ENCODE peak calls at places on chromosomes 11 and 22, in seven cellular contexts. U is neural progenitor cell; Z is left ventricle myocardium inferior; M is body of pancreas; C is CD4-positive, alpha-beta memory T cell; H is CD4-positive, CD25-positive, alpha-beta regulatory T cell; X is HCT116. D is an unnamed sample.

GRCh38 chr11:45769960-45770359 is 35.0 kb upstream of the SLC35C1 start:
- DNase-seq in U (no peak), Z (no peak), M (no peak), C (no peak), H (no peak), X (no peak), D (no peak)

GRCh38 chr11:106087815-106088435 is 10.5 kb downstream of the AASDHPPT start:
- DNase-seq in U (peak; percentile 54), Z (peak; percentile 22), M (peak; percentile 80), C (peak; percentile 46), H (peak; percentile 60), X (peak; percentile 33), D (peak; percentile 21)

GRCh38 chr11:95282337-95282751 is 51.3 kb upstream of the SESN3 start:
- DNase-seq in U (peak; percentile 44), Z (no peak), M (no peak), C (no peak), H (no peak), X (no peak), D (no peak)

GRCh38 chr11:117197516-117198456 is 1.4 kb upstream of the TAGLN start:
- DNase-seq in U (peak; percentile 76), Z (peak; percentile 17), M (peak; percentile 49), C (no peak), H (no peak), X (no peak), D (no peak)

GRCh38 chr11:74682731-74683278 is 48.4 kb downstream of the CHRDL2 start:
- DNase-seq in U (no peak), Z (no peak), M (no peak), C (no peak), H (no peak), X (no peak), D (no peak)

GRCh38 chr11:8800498-8801110 is 110.4 kb upstream of the AKIP1 start:
- DNase-seq in U (no peak), Z (no peak), M (no peak), C (no peak), H (no peak), X (no peak), D (no peak)

GRCh38 chr11:22898036-22898435 is 37.8 kb upstream of the CCDC179 start:
- DNase-seq in U (no peak), Z (no peak), M (no peak), C (no peak), H (no peak), X (no peak), D (no peak)

GRCh38 chr11:115896084-115896483 is 391.9 kb upstream of the CADM1 start:
- DNase-seq in U (no peak), Z (no peak), M (no peak), C (no peak), H (no peak), X (no peak), D (no peak)

GRCh38 chr11:112776834-112777793 is 184.1 kb upstream of the NCAM1 start:
- DNase-seq in U (no peak), Z (no peak), M (no peak), C (no peak), H (no peak), X (no peak), D (no peak)

GRCh38 chr22:22196018-22196533 is 48.5 kb upstream of the VPREB1 start:
- DNase-seq in U (no peak), Z (no peak), M (no peak), C (no peak), H (no peak), X (no peak), D (no peak)

GRCh38 chr11:120715239-120715638 is 203.7 kb downstream of the GRIK4 start:
- DNase-seq in U (peak; percentile 37), Z (no peak), M (no peak), C (no peak), H (peak; percentile 9), X (no peak), D (no peak)

GRCh38 chr11:61065955-61066638 is 36.2 kb upstream of the CD5 start:
- DNase-seq in U (no peak), Z (no peak), M (no peak), C (peak; percentile 53), H (peak; percentile 70), X (no peak), D (no peak)

GRCh38 chr11:60951611-60951908 is 416 bp downstream of the SLC15A3 start:
- DNase-seq in U (no peak), Z (no peak), M (no peak), C (no peak), H (no peak), X (no peak), D (no peak)

GRCh38 chr22:41290262-41291221 is 4.6 kb upstream of the RANGAP1 start:
- DNase-seq in U (peak; percentile 52), Z (no peak), M (no peak), C (no peak), H (no peak), X (no peak), D (peak; percentile 87)

GRCh38 chr11:16280256-16280682 is 76.1 kb downstream of the SOX6 start:
- DNase-seq in U (no peak), Z (peak; percentile 42), M (no peak), C (no peak), H (no peak), X (no peak), D (no peak)

GRCh38 chr11:68923614-68924013 is 19.9 kb downstream of the IGHMBP2 start:
- DNase-seq in U (no peak), Z (no peak), M (no peak), C (no peak), H (no peak), X (no peak), D (no peak)

GRCh38 chr11:104830080-104830479 is 68.2 kb downstream of the CASP12 start:
- DNase-seq in U (no peak), Z (no peak), M (no peak), C (no peak), H (no peak), X (peak; percentile 1), D (peak; percentile 4)

GRCh38 chr11:45023065-45023365 is 72.3 kb upstream of the TP53I11 start:
- DNase-seq in U (no peak), Z (no peak), M (no peak), C (no peak), H (no peak), X (no peak), D (no peak)

GRCh38 chr11:105367129-105367528 is 227.6 kb upstream of the CARD18 start:
- DNase-seq in U (no peak), Z (no peak), M (no peak), C (no peak), H (no peak), X (no peak), D (peak; percentile 61)

GRCh38 chr22:36008565-36008964 is 20.1 kb downstream of the RBFOX2 start:
- DNase-seq in U (no peak), Z (no peak), M (no peak), C (no peak), H (no peak), X (no peak), D (no peak)

GRCh38 chr11:20544536-20545237 is 54.7 kb upstream of the SLC6A5 start:
- DNase-seq in U (peak; percentile 42), Z (no peak), M (no peak), C (no peak), H (no peak), X (no peak), D (no peak)

GRCh38 chr22:24270556-24271405 is at the start of gene SPECC1L:
- DNase-seq in U (peak; percentile 97), Z (peak; percentile 94), M (peak; percentile 94), C (peak; percentile 89), H (peak; percentile 90), X (peak; percentile 84), D (peak; percentile 78)

DNA sequence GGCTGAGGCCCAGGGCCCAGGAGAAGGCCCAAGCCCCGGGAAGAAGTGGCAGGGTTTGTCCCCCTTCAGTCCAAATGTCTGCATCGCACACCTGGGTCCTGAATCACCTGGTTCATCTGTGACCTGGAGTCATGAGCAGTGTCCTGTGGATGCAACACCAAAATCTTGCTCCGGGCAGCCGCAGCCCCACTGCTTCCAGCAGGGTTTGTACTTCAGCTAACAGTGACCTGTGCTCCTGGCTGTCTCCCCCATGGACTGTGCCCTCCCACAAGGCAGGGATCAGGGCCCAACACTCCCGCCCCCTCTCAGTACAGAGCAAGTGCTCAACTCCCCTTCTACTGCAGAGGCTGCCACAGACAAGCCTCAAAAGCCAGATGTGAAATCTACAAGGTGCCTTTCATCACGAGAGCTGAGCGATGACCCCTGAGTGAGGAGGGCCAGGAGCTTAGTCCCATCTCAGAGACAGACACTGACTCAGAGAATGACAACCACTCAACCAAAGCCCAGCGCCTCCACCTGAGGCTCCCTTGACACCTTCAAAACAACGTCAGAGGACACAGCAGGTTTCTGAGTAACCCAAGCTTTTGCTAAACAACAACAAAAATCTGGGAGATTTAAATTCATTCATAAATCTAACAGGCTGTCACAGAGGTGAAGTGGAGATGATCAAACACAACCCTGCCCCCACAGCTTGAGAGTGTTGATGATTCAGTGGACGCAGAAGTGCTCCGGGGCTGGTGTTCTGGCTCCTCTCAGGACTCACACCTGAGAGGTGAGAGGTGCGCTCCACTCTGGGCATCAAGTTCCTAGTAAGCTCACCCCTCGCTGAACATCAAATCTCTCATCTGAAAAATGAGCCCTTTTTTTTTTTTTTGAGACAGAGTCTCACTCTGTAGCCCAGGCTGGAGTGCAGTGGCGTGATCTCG is 3.4 kb downstream of the KIAA0930 start:
- DNase-seq in U (no peak), Z (no peak), M (no peak), C (no peak), H (no peak), X (no peak), D (no peak)
- H3K4me1 ChIP-seq in U (peaks cover 22% of the 10 kb centered on the region), Z (peaks cover 21% of the 10 kb centered on the region), M (peaks cover 39% of the 10 kb centered on the region), C (peaks cover 21% of the 10 kb centered on the region), H (peaks cover 17% of the 10 kb centered on the region), X (peaks cover 12% of the 10 kb centered on the region), D (peaks cover 12% of the 10 kb centered on the region)

GRCh38 chr22:20970939-20971657 is 4.0 kb downstream of the AIFM3 start:
- DNase-seq in U (peak; percentile 81), Z (no peak), M (no peak), C (no peak), H (no peak), X (no peak), D (no peak)
- H3K27me3 ChIP-seq in U (no peaks in the 10 kb centered on the region), Z (peaks cover 16% of the 10 kb centered on the region), M (no peaks in the 10 kb centered on the region), C (no peaks in the 10 kb centered on the region), H (no peaks in the 10 kb centered on the region), X (no peaks in the 10 kb centered on the region), D (no peaks in the 10 kb centered on the region)

GRCh38 chr11:1555713-1556153 is 16.3 kb downstream of the DUSP8 start:
- DNase-seq in U (no peak), Z (no peak), M (no peak), C (no peak), H (no peak), X (no peak), D (no peak)
- H3K4me1 ChIP-seq in U (peaks cover 12% of the 10 kb centered on the region), Z (peaks cover 67% of the 10 kb centered on the region), M (peaks cover 62% of the 10 kb centered on the region), C (no peaks in the 10 kb centered on the region), H (no peaks in the 10 kb centered on the region), X (peaks cover 44% of the 10 kb centered on the region), D (peaks cover 30% of the 10 kb centered on the region)

GRCh38 chr11:73670808-73671207 is 24.4 kb downstream of the PLEKHB1 start:
- DNase-seq in U (no peak), Z (no peak), M (no peak), C (no peak), H (no peak), X (no peak), D (peak; percentile 9)

GRCh38 chr11:73667906-73668305 is 21.5 kb downstream of the PLEKHB1 start:
- DNase-seq in U (no peak), Z (no peak), M (no peak), C (no peak), H (no peak), X (no peak), D (peak; percentile 4)

DNA sequence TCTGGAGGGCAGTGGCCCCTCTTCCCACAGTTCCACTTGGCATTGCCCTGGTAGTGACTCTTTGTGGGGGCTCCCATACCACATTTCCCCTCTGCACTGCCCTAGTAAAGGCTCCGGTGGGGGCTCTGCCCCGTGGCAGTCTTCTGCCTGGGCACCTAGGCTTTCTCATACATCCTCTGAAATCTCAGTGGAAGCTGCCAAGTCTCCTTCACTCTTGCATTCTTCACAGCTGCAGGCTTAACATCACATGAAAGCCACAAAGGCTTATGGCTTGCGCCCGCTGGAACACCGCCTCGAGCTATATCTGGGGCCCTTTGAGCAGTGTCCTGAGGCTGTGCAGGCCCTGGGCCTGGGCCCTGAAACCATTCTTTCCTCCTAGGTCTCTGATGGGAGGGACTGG is 25.3 kb downstream of the PLEKHB1 start:
- DNase-seq in U (no peak), Z (peak; percentile 31), M (no peak), C (no peak), H (no peak), X (no peak), D (no peak)
- H3K27me3 ChIP-seq in U (no peaks in the 10 kb centered on the region), Z (no peaks in the 10 kb centered on the region), M (no peaks in the 10 kb centered on the region), C (no peaks in the 10 kb centered on the region), H (no peaks in the 10 kb centered on the region), X (no peaks in the 10 kb centered on the region), D (no peaks in the 10 kb centered on the region)

D was measured in PC-9.